ENCODE peak calls at places on chromosomes 7 and 10, in ten cellular contexts. P is PC-9, G is prostate gland, O is AG09309, X is heart left ventricle, V is fibroblast of pulmonary artery, Y is thoracic aorta, N is neural progenitor cell, B is astrocyte of the spinal cord, I is bronchial epithelial cell. Z is an unnamed sample.

GRCh38 chr10:117997673-117998072 is 49.1 kb downstream of the RAB11FIP2 start:
- DNase-seq in P (no peak), G (no peak), O (no peak), X (no peak), V (no peak), Y (no peak), N (no peak), B (peak), I (no peak), Z (no peak)

GRCh38 chr10:68145705-68146104 is 36.4 kb downstream of the MYPN start:
- DNase-seq in P (no peak), G (no peak), O (no peak), X (no peak), V (no peak), Y (no peak), N (no peak), B (no peak), I (no peak), Z (no peak)

GRCh38 chr7:140525741-140526140 is 46.4 kb upstream of the MKRN1 start:
- DNase-seq in P (peak), G (no peak), O (no peak), X (no peak), V (peak), Y (no peak), N (no peak), B (peak), I (peak), Z (peak)

GRCh38 chr10:75971402-75972211 is 540.2 kb downstream of the LRMDA start:
- DNase-seq in P (no peak), G (no peak), O (peak), X (no peak), V (peak), Y (no peak), N (no peak), B (peak), I (no peak), Z (no peak)

GRCh38 chr10:76350583-76350982 is 919.2 kb downstream of the LRMDA start:
- DNase-seq in P (no peak), G (no peak), O (peak), X (no peak), V (no peak), Y (no peak), N (no peak), B (peak), I (no peak), Z (no peak)

GRCh38 chr7:50092579-50093411 is at the start of gene ZPBP:
- DNase-seq in P (no peak), G (peak), O (no peak), X (peak), V (peak), Y (no peak), N (peak), B (peak), I (peak), Z (peak)

GRCh38 chr10:98340261-98340675 is 72.3 kb upstream of the LOXL4 start:
- DNase-seq in P (no peak), G (no peak), O (no peak), X (no peak), V (peak), Y (no peak), N (no peak), B (peak), I (peak), Z (no peak)

GRCh38 chr10:116133641-116134040 is 139.4 kb downstream of the GFRA1 start:
- DNase-seq in P (no peak), G (no peak), O (no peak), X (no peak), V (no peak), Y (no peak), N (no peak), B (no peak), I (no peak), Z (no peak)

GRCh38 chr10:11631890-11632587 is 20.6 kb upstream of the USP6NL start:
- DNase-seq in P (no peak), G (no peak), O (no peak), X (no peak), V (no peak), Y (no peak), N (no peak), B (no peak), I (no peak), Z (no peak)

GRCh38 chr10:84537447-84537931 is 209.1 kb downstream of the CCSER2 start:
- DNase-seq in P (peak), G (peak), O (no peak), X (peak), V (peak), Y (no peak), N (peak), B (peak), I (peak), Z (peak)

GRCh38 chr7:41832936-41833335 is 130.0 kb upstream of the INHBA start:
- DNase-seq in P (no peak), G (no peak), O (no peak), X (no peak), V (no peak), Y (no peak), N (no peak), B (peak), I (no peak), Z (no peak)

GRCh38 chr7:147861058-147861716 is 729.4 kb upstream of the C7orf33 start:
- DNase-seq in P (no peak), G (no peak), O (peak), X (no peak), V (peak), Y (no peak), N (no peak), B (no peak), I (no peak), Z (no peak)

GRCh38 chr10:69338133-69338456 is 59.8 kb downstream of the HK1 start:
- DNase-seq in P (peak), G (no peak), O (no peak), X (no peak), V (no peak), Y (no peak), N (no peak), B (no peak), I (no peak), Z (no peak)

GRCh38 chr7:96093435-96093834 is 228.5 kb downstream of the SLC25A13 start:
- DNase-seq in P (no peak), G (no peak), O (peak), X (no peak), V (peak), Y (no peak), N (no peak), B (peak), I (peak), Z (no peak)

GRCh38 chr7:146544748-146545147 is 428.1 kb downstream of the CNTNAP2 start:
- DNase-seq in P (no peak), G (no peak), O (no peak), X (no peak), V (no peak), Y (no peak), N (no peak), B (no peak), I (no peak), Z (no peak)

GRCh38 chr7:50369408-50370026 is 65.0 kb downstream of the IKZF1 start:
- DNase-seq in P (no peak), G (no peak), O (no peak), X (no peak), V (peak), Y (no peak), N (peak), B (no peak), I (peak), Z (no peak)

GRCh38 chr10:11107953-11108352 is 90.3 kb downstream of the CELF2 start:
- DNase-seq in P (no peak), G (no peak), O (no peak), X (no peak), V (no peak), Y (no peak), N (no peak), B (no peak), I (no peak), Z (no peak)

GRCh38 chr7:140604760-140605159 is 35.9 kb downstream of the DENND2A start:
- DNase-seq in P (no peak), G (no peak), O (no peak), X (no peak), V (peak), Y (no peak), N (no peak), B (peak), I (peak), Z (no peak)

GRCh38 chr7:93813514-93813913 is 77.0 kb downstream of the TFPI2 start:
- DNase-seq in P (no peak), G (no peak), O (no peak), X (no peak), V (no peak), Y (no peak), N (no peak), B (no peak), I (no peak), Z (no peak)

GRCh38 chr10:47059606-47060311 is 148.5 kb downstream of the PTPN20 start:
- DNase-seq in P (no peak), G (no peak), O (no peak), X (no peak), V (no peak), Y (no peak), N (no peak), B (no peak), I (no peak), Z (no peak)

GRCh38 chr10:76111404-76111803 is 680.0 kb downstream of the LRMDA start:
- DNase-seq in P (no peak), G (no peak), O (no peak), X (no peak), V (no peak), Y (no peak), N (no peak), B (no peak), I (no peak), Z (no peak)

GRCh38 chr7:82534687-82535086 is 91.1 kb upstream of the CACNA2D1 start:
- DNase-seq in P (peak), G (no peak), O (no peak), X (no peak), V (peak), Y (no peak), N (no peak), B (peak), I (peak), Z (peak)

GRCh38 chr7:27175626-27176342 is 1.7 kb upstream of the HOXA10 start:
- DNase-seq in P (no peak), G (no peak), O (no peak), X (no peak), V (no peak), Y (no peak), N (no peak), B (no peak), I (no peak), Z (no peak)

GRCh38 chr10:13475124-13475523 is 53.7 kb downstream of the BEND7 start:
- DNase-seq in P (no peak), G (no peak), O (no peak), X (no peak), V (no peak), Y (no peak), N (no peak), B (no peak), I (peak), Z (no peak)

GRCh38 chr10:91908358-91909177 is 718 bp downstream of the FGFBP3 start:
- DNase-seq in P (peak), G (peak), O (no peak), X (peak), V (peak), Y (peak), N (peak), B (peak), I (peak), Z (peak)

GRCh38 chr10:71996598-71997371 is 32.6 kb downstream of the CHST3 start:
- DNase-seq in P (no peak), G (no peak), O (no peak), X (no peak), V (no peak), Y (no peak), N (no peak), B (no peak), I (no peak), Z (no peak)

GRCh38 chr10:62726142-62726541 is 78.4 kb upstream of the ADO start:
- DNase-seq in P (no peak), G (no peak), O (no peak), X (no peak), V (no peak), Y (no peak), N (no peak), B (no peak), I (no peak), Z (no peak)

GRCh38 chr7:2979951-2980350 is 63.7 kb downstream of the CARD11 start:
- DNase-seq in P (no peak), G (no peak), O (no peak), X (no peak), V (no peak), Y (no peak), N (no peak), B (no peak), I (no peak), Z (no peak)

GRCh38 chr7:32518534-32519140 is 23.3 kb downstream of the AVL9 start:
- DNase-seq in P (no peak), G (no peak), O (no peak), X (no peak), V (peak), Y (no peak), N (peak), B (peak), I (no peak), Z (no peak)

GRCh38 chr10:99513061-99513460 is 19.7 kb upstream of the NKX2-3 start:
- DNase-seq in P (no peak), G (no peak), O (no peak), X (no peak), V (no peak), Y (no peak), N (no peak), B (no peak), I (no peak), Z (no peak)

GRCh38 chr10:99410876-99411275 is 19.5 kb downstream of the GOT1 start:
- DNase-seq in P (no peak), G (no peak), O (no peak), X (no peak), V (no peak), Y (no peak), N (no peak), B (no peak), I (no peak), Z (no peak)

GRCh38 chr7:53062796-53063195 is 27.4 kb downstream of the POM121L12 start:
- DNase-seq in P (no peak), G (no peak), O (no peak), X (no peak), V (no peak), Y (no peak), N (no peak), B (no peak), I (no peak), Z (no peak)

DNA sequence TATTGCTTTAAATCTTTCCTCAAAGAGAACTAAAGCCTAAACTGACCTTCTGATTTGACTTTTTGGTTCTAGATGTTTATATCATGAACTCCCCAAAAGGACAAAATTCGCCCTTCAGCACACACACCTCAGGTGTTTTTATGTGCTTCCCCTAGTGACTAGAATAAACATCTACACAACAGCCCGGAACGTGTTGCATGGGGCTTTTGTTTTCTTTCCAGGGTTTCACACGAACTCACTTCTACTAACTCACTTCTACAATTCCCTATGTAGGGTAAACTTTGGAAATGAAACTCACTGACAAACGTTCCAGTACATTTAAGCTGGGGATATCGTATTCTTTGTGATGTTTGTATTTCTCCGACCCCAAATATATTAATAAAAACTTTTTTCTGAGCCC is 1.4 kb downstream of the TRA2A start:
- DNase-seq in P (peak), G (no peak), O (no peak), X (no peak), V (peak), Y (no peak), N (peak), B (peak), I (peak), Z (peak)
- TF ChIP-seq CTCF in P (no peak), G (no peak), O (no peak), X (no peak), V (peak), Y (no peak), N (peak), B (peak), I (no peak), Z (peak)

GRCh38 chr7:151113344-151114150 is 27.3 kb downstream of the AGAP3 start:
- DNase-seq in P (peak), G (peak), O (peak), X (no peak), V (peak), Y (no peak), N (peak), B (peak), I (peak), Z (no peak)

GRCh38 chr7:151109094-151110048 is 23.1 kb downstream of the AGAP3 start:
- DNase-seq in P (no peak), G (no peak), O (no peak), X (no peak), V (peak), Y (no peak), N (no peak), B (no peak), I (no peak), Z (no peak)

GRCh38 chr7:151107882-151108281 is 21.6 kb downstream of the AGAP3 start:
- DNase-seq in P (no peak), G (no peak), O (no peak), X (no peak), V (no peak), Y (no peak), N (no peak), B (no peak), I (no peak), Z (no peak)

GRCh38 chr7:151110236-151110940 is 24.1 kb downstream of the AGAP3 start:
- DNase-seq in P (no peak), G (no peak), O (no peak), X (no peak), V (no peak), Y (no peak), N (no peak), B (no peak), I (no peak), Z (no peak)

DNA sequence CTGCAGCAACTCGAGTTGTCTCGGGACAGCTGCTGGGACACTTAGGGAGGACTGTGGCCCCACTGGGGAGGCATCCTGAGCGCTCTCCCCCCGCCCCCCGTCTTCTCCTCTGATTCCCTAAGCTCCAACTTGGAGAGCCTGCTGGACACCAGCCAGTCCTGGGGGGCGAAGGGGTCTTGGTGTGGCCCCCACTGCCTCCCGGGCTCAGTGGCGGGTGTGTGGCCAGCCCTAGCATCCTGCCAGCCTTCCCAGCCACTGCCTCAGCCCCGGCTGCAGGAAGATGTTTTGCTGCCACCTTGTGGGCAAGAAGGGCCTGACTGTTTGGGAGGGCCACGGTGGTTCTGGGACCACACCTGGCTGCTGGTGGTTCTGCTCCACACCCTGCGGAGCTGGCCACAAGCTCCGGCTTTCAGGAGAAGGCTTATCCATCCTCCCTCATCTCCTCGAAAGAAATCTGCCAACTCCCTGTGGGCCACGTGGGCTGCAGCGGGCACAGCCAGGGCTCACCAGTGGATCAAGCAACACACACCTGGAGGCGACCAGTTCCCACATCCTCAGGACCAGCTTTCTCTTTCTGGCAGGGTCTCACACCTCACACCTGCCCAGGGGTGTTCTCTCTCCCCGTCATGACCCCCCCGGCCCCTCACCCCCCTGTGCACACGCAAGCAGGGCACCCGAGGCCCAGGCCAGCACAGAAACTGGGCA is 24.8 kb downstream of the AGAP3 start:
- DNase-seq in P (peak), G (peak), O (no peak), X (peak), V (peak), Y (peak), N (peak), B (peak), I (peak), Z (peak)
- TF ChIP-seq CTCF in P (peak), G (peak), O (peak), X (peak), V (peak), Y (peak), N (peak), B (peak), I (peak), Z (peak)

DNA sequence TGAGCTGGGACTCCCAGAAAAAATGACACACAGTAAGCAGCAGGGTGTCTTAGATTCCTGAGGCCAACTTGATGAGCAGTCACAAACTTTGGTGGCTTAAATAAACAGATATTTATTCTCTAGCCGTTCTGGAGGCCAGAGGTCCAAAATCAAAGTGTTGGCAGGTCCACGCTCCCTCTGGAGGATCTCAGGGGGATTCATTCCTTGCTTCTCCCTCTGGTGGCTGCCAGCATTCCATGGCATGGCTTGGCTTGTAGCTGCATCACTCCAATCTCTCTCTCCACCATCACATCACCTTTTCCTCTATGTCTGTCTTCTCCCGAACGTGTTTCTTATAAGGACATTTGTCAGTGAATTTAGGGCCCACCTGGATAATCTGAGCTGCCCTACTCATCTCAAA is 98.4 kb downstream of the OSBPL3 start:
- DNase-seq in P (no peak), G (no peak), O (no peak), X (no peak), V (no peak), Y (no peak), N (no peak), B (no peak), I (no peak), Z (peak)
- TF ChIP-seq CTCF in P (no peak), G (no peak), O (peak), X (no peak), V (peak), Y (no peak), N (no peak), B (peak), I (peak), Z (no peak)

GRCh38 chr7:31487071-31487470 is 26.8 kb upstream of the ITPRID1 start:
- DNase-seq in P (no peak), G (no peak), O (no peak), X (no peak), V (no peak), Y (no peak), N (no peak), B (no peak), I (no peak), Z (no peak)

GRCh38 chr7:31492086-31492485 is 21.8 kb upstream of the ITPRID1 start:
- DNase-seq in P (no peak), G (no peak), O (no peak), X (no peak), V (no peak), Y (no peak), N (no peak), B (no peak), I (no peak), Z (peak)

GRCh38 chr7:31487476-31487875 is 26.4 kb upstream of the ITPRID1 start:
- DNase-seq in P (no peak), G (no peak), O (no peak), X (no peak), V (no peak), Y (no peak), N (no peak), B (no peak), I (peak), Z (no peak)

GRCh38 chr7:31493714-31494181 is 20.1 kb upstream of the ITPRID1 start:
- DNase-seq in P (peak), G (no peak), O (no peak), X (no peak), V (peak), Y (no peak), N (no peak), B (no peak), I (peak), Z (peak)

DNA sequence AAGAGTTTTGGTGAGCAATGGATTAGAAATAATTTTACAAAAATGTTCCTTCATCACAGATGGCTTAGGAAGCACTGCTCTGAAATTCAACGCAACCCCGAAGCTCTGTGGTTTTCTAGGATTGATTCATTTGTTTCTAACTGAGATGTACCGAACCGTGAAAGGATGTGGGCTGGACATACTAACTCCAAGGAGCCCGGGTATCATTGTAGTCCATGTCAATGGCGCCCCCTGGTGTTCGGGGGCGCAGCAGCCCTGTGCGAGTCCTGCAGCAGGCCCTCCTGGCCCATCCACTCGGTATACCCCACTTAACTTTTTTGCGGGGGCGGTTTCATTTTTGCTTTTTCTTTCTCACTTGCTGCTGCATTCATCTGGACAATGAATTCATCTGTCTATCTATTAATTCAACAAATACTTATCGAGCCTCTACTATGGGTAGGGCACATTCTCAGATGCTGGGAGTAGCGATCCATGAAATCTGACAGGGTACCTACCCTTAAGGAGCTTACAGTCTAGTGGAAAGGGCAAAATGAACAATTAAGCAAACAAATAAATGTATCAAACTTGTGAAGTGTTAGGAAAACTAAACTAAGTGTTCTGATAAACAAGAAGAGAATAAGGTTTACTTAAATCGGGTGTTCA is 25.2 kb upstream of the ITPRID1 start:
- DNase-seq in P (peak), G (peak), O (no peak), X (no peak), V (peak), Y (no peak), N (peak), B (peak), I (peak), Z (peak)
- TF ChIP-seq CTCF in P (peak), G (peak), O (no peak), X (peak), V (peak), Y (no peak), N (peak), B (peak), I (peak), Z (peak)

GRCh38 chr7:135597926-135598305 is 40.2 kb downstream of the NUP205 start:
- DNase-seq in P (no peak), G (no peak), O (no peak), X (no peak), V (no peak), Y (no peak), N (no peak), B (no peak), I (no peak), Z (no peak)
- TF ChIP-seq CTCF in P (no peak), G (no peak), O (no peak), X (no peak), V (no peak), Y (no peak), N (no peak), B (no peak), I (no peak), Z (no peak)

Z was measured in Calu3.